ENCODE peak calls at places on chromosomes 6 and 20, in seven cellular contexts. Q is HepG2, D is HCT116, N is GM12878, T is K562, A is SK-N-SH, L is H1. V is an unnamed sample.

GRCh38 chr6:45591816-45592359 is 214.2 kb upstream of the SUPT3H start:
- DNase-seq in Q (no peak), T (no peak), L (peak; percentile 2), N (no peak), A (no peak), D (no peak), V (no peak)

GRCh38 chr6:90677440-90677839 is 90.6 kb upstream of the MAP3K7 start:
- DNase-seq in N (no peak), D (no peak), T (no peak), L (no peak), A (peak; percentile 12), Q (no peak), V (no peak)

GRCh38 chr6:23091795-23092194 is 522.4 kb downstream of the HDGFL1 start:
- DNase-seq in D (no peak), N (no peak), Q (no peak), L (no peak), A (no peak), T (no peak), V (no peak)

GRCh38 chr6:82270791-82271392 is 23.3 kb upstream of the IBTK start:
- DNase-seq in D (peak; percentile 24), L (no peak), Q (peak; percentile 30), T (peak; percentile 44), A (peak; percentile 39), N (peak; percentile 15), V (peak; percentile 63)

GRCh38 chr20:48716541-48716940 is 111.3 kb downstream of the PREX1 start:
- DNase-seq in D (no peak), T (no peak), Q (no peak), A (no peak), N (no peak), L (no peak), V (no peak)

GRCh38 chr20:9503530-9504251 is 10.7 kb upstream of the LAMP5 start:
- DNase-seq in T (no peak), Q (no peak), D (no peak), L (no peak), N (no peak), A (no peak), V (no peak)

GRCh38 chr6:80440496-80441160 is 334.2 kb downstream of the BCKDHB start:
- DNase-seq in A (no peak), L (no peak), N (no peak), D (no peak), T (no peak), Q (no peak), V (no peak)

GRCh38 chr6:137928286-137928685 is 61.2 kb downstream of the TNFAIP3 start:
- DNase-seq in T (no peak), Q (no peak), L (no peak), N (no peak), D (no peak), A (no peak), V (no peak)

GRCh38 chr20:39909447-39909846 is 779.6 kb downstream of the MAFB start:
- DNase-seq in N (no peak), A (no peak), Q (no peak), T (no peak), D (no peak), L (no peak), V (no peak)

GRCh38 chr6:163260111-163260895 is 154.2 kb upstream of the QKI start:
- DNase-seq in Q (no peak), L (peak; percentile 64), N (no peak), A (no peak), T (no peak), D (no peak), V (no peak)

GRCh38 chr20:32675223-32675975 is 1.7 kb upstream of the C20orf203 start:
- DNase-seq in Q (no peak), T (no peak), A (no peak), D (no peak), L (no peak), N (no peak), V (no peak)

GRCh38 chr6:110513001-110513400 is 36.6 kb upstream of the SLC22A16 start:
- DNase-seq in N (no peak), A (no peak), Q (no peak), D (no peak), T (no peak), L (no peak), V (no peak)

GRCh38 chr6:127439718-127440117 is 19.5 kb downstream of the KIAA0408 start:
- DNase-seq in L (no peak), T (no peak), Q (no peak), N (no peak), D (no peak), A (no peak), V (no peak)

GRCh38 chr6:15464211-15464725 is 198.6 kb downstream of the DTNBP1 start:
- DNase-seq in N (no peak), Q (peak; percentile 28), T (peak; percentile 63), D (peak; percentile 24), L (peak; percentile 85), A (no peak), V (no peak)

GRCh38 chr20:63956664-63957003 is 418 bp upstream of the UCKL1 start:
- DNase-seq in Q (no peak), N (no peak), A (no peak), T (no peak), D (no peak), L (no peak), V (no peak)

GRCh38 chr6:122869437-122870024 is 80.5 kb downstream of the SMPDL3A start:
- DNase-seq in L (no peak), A (peak; percentile 60), T (peak; percentile 29), N (no peak), Q (peak; percentile 53), D (peak; percentile 43), V (peak; percentile 71)

GRCh38 chr6:169854083-169854725 is 102.8 kb downstream of the ERMARD start:
- DNase-seq in D (no peak), Q (no peak), T (no peak), N (no peak), A (no peak), L (no peak), V (no peak)

GRCh38 chr20:34316191-34316814 is 13.1 kb upstream of the AHCY start:
- DNase-seq in Q (no peak), L (no peak), A (no peak), D (peak; percentile 33), T (peak; percentile 37), N (no peak), V (no peak)

GRCh38 chr6:135236319-135236718 is 55.2 kb downstream of the MYB start:
- DNase-seq in D (no peak), A (no peak), T (no peak), Q (no peak), L (no peak), N (no peak), V (no peak)

GRCh38 chr6:53044071-53044470 is 21.1 kb upstream of the FBXO9 start:
- DNase-seq in N (no peak), T (no peak), A (no peak), Q (no peak), D (no peak), L (no peak), V (no peak)
- TF ChIP-seq JUND in N (no peak), T (no peak), A (no peak), Q (no peak), D (no peak), L (no peak), V (no peak)

DNA sequence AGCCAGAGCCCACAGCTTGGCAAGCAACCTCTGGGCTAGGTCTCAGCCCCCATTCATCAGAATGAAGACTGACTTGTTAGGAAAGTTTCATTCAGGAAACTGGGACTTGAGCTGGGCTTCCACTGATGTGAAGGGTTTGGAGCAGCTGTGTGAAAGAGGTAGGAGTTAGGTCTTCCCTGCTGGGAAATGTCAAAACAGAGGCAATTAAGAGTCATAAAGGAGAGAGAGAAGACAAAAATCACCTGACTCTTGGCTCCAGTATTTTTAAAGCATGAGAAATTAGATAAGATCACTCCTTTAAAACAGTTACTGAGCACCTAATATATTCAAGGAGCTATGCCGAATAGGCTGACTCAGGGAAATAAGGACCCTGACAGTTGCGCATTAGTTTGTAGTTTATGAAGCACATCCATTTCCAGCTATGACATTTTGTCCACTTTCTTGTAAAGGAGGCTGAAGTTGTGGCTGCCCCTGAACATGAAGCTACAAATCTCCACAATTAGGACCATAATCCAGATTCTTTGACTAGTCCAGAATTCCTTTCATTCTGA is 3.9 kb upstream of the TRIM40 start:
- DNase-seq in D (no peak), A (no peak), N (no peak), L (no peak), Q (no peak), T (no peak), V (no peak)
- TF ChIP-seq JUND in D (no peak), A (no peak), N (no peak), L (no peak), Q (no peak), T (no peak), V (no peak)

DNA sequence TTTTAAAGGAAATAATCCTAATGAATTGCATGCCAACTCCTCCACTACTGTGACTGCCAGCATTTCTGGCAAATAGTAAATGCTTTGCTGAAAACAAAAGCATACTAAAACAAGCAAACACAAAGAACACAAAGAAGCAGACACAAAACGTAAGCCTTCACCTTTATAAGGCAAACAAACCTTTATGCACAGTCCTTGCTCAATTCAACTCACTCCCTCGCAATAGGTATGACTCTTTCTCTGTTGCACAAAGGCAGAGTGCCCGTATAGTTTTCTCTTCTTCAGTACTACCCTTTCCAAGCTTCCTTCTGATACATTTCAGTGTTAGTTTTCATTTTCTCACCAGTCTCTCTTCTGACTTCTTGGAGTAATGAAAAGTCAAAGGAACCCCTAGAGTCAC is 63.9 kb downstream of the PDE10A start:
- DNase-seq in T (no peak), Q (no peak), N (no peak), A (no peak), L (no peak), D (no peak), V (no peak)
- TF ChIP-seq JUND in T (no peak), Q (no peak), N (no peak), A (no peak), L (no peak), D (no peak), V (no peak)

GRCh38 chr20:40980106-40980827 is 48.4 kb upstream of the TOP1 start:
- DNase-seq in L (peak; percentile 16), N (peak; percentile 83), Q (no peak), T (no peak), A (no peak), D (no peak), V (no peak)
- TF ChIP-seq JUND in L (no peak), N (peak; percentile 68), Q (no peak), T (no peak), A (no peak), D (no peak), V (no peak)

DNA sequence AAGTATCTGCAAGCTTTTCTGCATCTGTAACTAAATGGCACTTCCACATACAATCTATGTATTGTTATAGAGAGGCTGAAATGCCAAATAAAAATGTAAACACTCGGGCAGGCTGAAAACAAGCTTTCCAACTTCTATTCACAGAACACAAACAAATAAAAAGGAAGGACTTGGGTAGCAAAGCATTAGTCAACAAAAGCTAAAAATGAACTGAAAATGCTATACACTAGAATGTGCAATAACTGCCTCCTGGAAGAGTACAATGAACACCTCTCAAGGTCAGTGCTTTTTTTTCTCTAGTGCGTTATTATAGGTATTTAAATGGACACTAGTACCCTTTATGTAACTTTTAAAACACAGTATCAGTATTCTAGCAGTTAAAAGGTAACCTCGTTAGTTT is 31.4 kb downstream of the STK38 start:
- DNase-seq in D (no peak), N (no peak), Q (no peak), T (no peak), L (no peak), A (no peak), V (no peak)
- TF ChIP-seq JUND in D (no peak), N (no peak), Q (no peak), T (no peak), L (no peak), A (no peak), V (no peak)

GRCh38 chr6:95847061-95847460 is 168.7 kb upstream of the FUT9 start:
- DNase-seq in N (no peak), Q (no peak), T (no peak), D (no peak), L (no peak), A (no peak), V (no peak)
- TF ChIP-seq JUND in N (no peak), Q (no peak), T (no peak), D (no peak), L (no peak), A (no peak), V (no peak)